ENCODE peak calls at places on chromosomes 12 and 14, in four cellular contexts. R is hepatocyte, M is lower lobe of right lung, C is dorsolateral prefrontal cortex. Q is an unnamed sample.

GRCh38 chr12:15858348-15858747 is 23.8 kb upstream of the STRAP start:
- DNase-seq in R (no peak), M (no peak), C (no peak), Q (no peak)

GRCh38 chr12:24902521-24903304 is 46.2 kb downstream of the BCAT1 start:
- DNase-seq in R (peak; percentile 28), M (peak; percentile 63), C (peak; percentile 45), Q (no peak)

GRCh38 chr12:46983393-46983793 is 96.0 kb upstream of the PCED1B start:
- DNase-seq in C (no peak), M (no peak), R (no peak), Q (no peak)

GRCh38 chr14:68977741-68978549 is 1.2 kb downstream of the ACTN1 start:
- DNase-seq in C (no peak), R (peak; percentile 75), M (peak; percentile 81), Q (peak; percentile 86)

GRCh38 chr14:37436519-37436918 is 158.5 kb downstream of the FOXA1 start:
- DNase-seq in M (no peak), R (no peak), C (no peak), Q (no peak)

GRCh38 chr12:93813972-93814821 is 137.0 kb downstream of the CRADD start:
- DNase-seq in C (peak; percentile 64), M (peak; percentile 74), R (peak; percentile 74), Q (peak; percentile 98)

GRCh38 chr12:10364839-10365681 is 24.8 kb downstream of the KLRK1 start:
- DNase-seq in C (peak; percentile 54), M (peak; percentile 52), R (peak; percentile 89), Q (peak; percentile 86)

GRCh38 chr12:130920711-130921381 is 32.9 kb upstream of the ADGRD1 start:
- DNase-seq in M (peak; percentile 88), R (peak; percentile 59), C (no peak), Q (peak; percentile 69)

GRCh38 chr12:24937553-24938244 is 11.2 kb downstream of the BCAT1 start:
- DNase-seq in R (no peak), M (no peak), C (no peak), Q (no peak)

GRCh38 chr12:62873116-62873825 is 61.7 kb downstream of the PPM1H start:
- DNase-seq in M (no peak), C (no peak), R (peak; percentile 41), Q (no peak)

GRCh38 chr12:91210577-91210976 is 28.0 kb upstream of the DCN start:
- DNase-seq in R (no peak), C (no peak), M (no peak), Q (no peak)

GRCh38 chr14:85342858-85343607 is 186.9 kb upstream of the FLRT2 start:
- DNase-seq in M (no peak), R (no peak), C (no peak), Q (peak; percentile 12)

GRCh38 chr14:45298427-45299117 is 45.6 kb upstream of the MIS18BP1 start:
- DNase-seq in R (no peak), C (no peak), M (no peak), Q (no peak)

GRCh38 chr14:66444271-66444987 is 41.7 kb upstream of the CCDC196 start:
- DNase-seq in M (no peak), R (no peak), C (no peak), Q (peak; percentile 7)

GRCh38 chr14:64727551-64728071 is 23.4 kb downstream of the PLEKHG3 start:
- DNase-seq in R (no peak), C (no peak), M (no peak), Q (no peak)

GRCh38 chr12:124620606-124621295 is 53.3 kb upstream of the NCOR2 start:
- DNase-seq in M (no peak), R (no peak), C (no peak), Q (peak; percentile 56)

DNA sequence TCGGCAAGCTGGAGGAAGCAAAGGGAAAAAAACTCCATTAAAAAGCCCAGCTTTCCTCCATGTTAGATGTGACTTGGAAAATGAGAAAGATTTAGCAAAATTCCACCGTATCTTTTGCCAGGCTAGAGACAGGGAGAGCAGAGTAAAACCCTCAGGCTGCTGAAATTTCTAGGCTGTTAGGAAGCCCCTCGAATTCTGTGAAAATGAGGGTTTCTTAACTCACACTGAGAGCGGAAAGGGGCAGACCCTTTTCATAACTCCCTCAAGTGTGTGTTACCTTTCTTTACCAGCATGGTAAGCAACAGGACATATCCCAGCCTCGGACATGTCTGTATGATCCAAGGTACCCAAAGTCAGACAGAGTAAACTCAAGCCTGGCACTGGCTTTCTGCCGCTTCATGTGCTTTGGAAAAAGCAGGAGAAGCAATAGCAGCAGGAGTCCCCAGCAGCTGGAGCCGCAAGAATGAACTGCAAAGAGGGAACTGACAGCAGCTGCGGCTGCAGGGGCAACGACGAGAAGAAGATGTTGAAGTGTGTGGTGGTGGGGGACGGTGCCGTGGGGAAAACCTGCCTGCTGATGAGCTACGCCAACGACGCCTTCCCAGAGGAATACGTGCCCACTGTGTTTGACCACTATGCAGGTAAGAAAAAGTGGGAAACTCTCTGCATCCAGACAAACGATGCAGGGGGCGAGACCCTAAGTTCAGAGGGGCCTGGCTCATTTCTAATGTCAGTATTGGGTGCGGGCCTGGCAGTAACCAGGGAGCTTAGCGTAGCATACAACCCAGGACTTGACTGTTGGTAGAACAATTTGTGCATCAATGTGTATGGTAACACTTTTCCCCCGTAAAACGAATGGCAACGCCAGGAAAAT is at the start of gene RHOJ:
- DNase-seq in C (peak; percentile 41), M (no peak), R (peak; percentile 41), Q (peak; percentile 46)
- H3K4me3 ChIP-seq in C (peak within 1 kb of the TSS; percentile 67), M (peak within 1 kb of the TSS; percentile 53), R (peak within 1 kb of the TSS; percentile 1), Q (peak within 1 kb of the TSS; percentile 75)

DNA sequence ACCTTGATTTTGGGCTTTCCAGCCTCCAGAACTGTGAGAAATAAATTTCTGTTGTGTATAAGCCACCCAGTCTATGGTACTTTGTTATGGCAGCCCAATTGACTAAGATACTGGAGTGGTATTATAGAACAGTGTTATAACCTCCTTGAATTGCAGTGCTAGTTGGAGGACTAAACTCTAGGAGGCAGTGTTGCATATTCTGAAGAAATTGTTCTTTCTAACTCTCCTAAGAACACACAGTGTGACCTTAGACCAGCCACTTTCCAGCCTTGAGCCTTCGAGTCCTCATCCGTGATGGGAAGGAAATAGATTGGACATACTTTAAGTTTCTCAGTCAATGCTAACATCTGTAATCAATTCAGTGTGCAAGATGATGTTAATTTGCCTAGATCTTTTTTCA is 22.4 kb upstream of the LRRC10 start:
- DNase-seq in R (no peak), M (no peak), C (no peak), Q (no peak)
- TF ChIP-seq CTCF in R (peak; percentile 12), M (no peak), C (no peak), Q (peak; percentile 17)

GRCh38 chr12:49961111-49961922 is at the start of gene AQP5:
- DNase-seq in M (no peak), R (no peak), C (no peak), Q (no peak)
- H3K4me3 ChIP-seq in M (peak within 1 kb of the TSS; percentile 39), R (no peak within 1 kb of the TSS), C (peak within 1 kb of the TSS; percentile 49), Q (peak within 1 kb of the TSS; percentile 19)

DNA sequence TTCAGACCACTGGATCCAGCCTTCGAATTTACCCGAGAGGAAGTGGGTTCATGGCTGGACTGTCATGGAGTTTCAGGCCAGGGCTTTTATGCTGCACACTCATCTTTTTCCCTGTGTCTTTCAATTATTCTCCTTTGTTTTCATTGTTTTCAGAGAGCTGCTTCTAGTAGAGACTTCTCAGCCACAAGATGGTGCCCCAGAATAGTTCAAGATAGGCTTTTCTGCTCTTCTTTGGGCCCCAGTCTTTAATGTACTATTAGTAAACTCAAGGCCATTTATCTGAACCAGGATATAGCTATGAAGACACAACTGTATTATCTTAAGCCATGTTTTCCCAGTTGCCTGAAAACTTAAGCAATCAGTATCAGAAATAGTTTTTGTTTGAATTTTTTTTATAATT is 30.4 kb upstream of the PSMA6 start:
- DNase-seq in R (peak; percentile 5), C (no peak), M (no peak), Q (peak; percentile 55)
- TF ChIP-seq CTCF in R (peak; percentile 39), C (peak; percentile 53), M (peak; percentile 19), Q (peak; percentile 24)

GRCh38 chr12:53325539-53326061 is 4.2 kb upstream of the AAAS start:
- DNase-seq in C (peak; percentile 87), M (peak; percentile 65), R (no peak), Q (no peak)

GRCh38 chr12:53324113-53324778 is 2.8 kb upstream of the AAAS start:
- DNase-seq in R (no peak), M (peak; percentile 58), C (no peak), Q (no peak)

GRCh38 chr12:53326460-53327185 is 5.2 kb upstream of the AAAS start:
- DNase-seq in M (no peak), R (no peak), C (no peak), Q (no peak)

GRCh38 chr12:53327435-53328042 is 6.1 kb upstream of the AAAS start:
- DNase-seq in M (no peak), R (no peak), C (no peak), Q (peak; percentile 45)

DNA sequence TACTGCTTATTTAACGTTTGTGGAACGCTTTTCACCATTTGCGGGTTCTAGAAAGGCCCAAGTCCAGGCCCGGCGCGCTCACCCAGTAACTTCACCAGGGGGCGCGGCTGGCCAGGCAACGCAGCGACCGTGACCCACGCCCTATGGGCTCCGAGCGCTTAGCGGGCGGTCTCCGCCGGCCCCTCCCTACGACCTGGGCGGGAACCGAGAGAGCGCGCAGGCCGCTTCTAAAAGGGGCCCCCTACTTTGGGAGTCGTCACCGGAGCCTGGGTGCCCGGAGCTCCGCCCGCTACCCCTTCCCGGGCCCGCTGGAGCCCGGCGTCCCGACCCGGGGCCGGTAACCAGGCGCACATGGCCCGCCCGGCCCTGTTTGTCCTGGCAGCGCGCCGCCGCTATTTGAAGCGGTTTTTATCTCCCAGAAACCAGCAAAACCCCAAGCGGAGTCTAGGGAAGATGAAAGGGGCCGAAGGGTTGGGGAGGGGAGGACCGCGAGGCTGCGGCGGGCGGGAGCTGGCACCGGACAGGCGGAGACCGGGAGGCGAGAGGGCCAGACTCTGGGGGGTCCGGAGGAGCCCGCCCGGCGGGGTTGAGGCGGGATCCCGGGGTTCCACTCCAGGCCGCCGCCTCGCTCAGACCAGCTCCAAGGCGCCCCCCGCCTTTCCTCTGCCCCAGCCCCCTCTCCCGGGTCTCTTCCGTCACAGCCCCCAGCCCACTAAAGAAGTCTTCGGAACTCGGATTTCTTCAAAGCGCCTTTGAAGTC is 3.5 kb upstream of the AAAS start:
- DNase-seq in R (peak; percentile 95), M (peak; percentile 95), C (peak; percentile 90), Q (peak; percentile 93)
- H3K4me3 ChIP-seq in R (peak overlapping the region; percentile 57), M (peak overlapping the region; percentile 79), C (peak overlapping the region; percentile 67), Q (peak overlapping the region; percentile 64)

DNA sequence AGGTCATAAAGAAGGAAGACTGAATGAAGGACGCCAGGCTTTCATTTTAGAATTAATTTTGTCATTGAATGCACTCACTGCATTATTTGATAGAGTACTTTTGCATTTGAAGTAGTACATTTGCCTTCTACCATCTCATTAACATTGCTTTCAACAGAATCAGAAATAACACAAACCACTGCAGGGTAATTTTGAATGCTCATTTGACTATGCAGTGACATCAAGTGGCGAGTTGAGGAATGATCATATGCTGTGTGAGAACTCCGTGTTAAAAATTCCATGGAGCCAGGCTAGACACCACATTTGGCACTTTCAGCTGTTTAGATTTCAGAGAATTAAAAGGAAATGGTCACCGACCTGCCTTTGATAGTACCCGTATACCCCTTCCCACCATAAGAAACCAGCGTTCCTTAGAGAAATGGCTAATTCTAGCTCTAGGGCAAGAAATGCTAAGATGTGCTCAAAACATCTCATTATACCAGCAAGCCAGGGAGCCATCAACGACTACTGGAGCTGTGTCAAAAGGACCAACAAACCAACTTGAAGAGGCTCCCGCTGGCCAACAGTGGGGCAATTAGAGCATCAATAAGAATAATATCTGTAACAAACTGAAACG is 16.5 kb downstream of the HEBP1 start:
- DNase-seq in C (no peak), M (no peak), R (peak; percentile 58), Q (peak; percentile 84)
- TF ChIP-seq CTCF in C (peak; percentile 91), M (peak; percentile 57), R (peak; percentile 68), Q (peak; percentile 77)

GRCh38 chr12:120229071-120229582 is 28.2 kb upstream of the RPLP0 start:
- DNase-seq in R (peak; percentile 93), M (no peak), C (no peak), Q (no peak)
- H3K4me3 ChIP-seq in R (no peak overlapping the region), M (peak overlapping the region; percentile 33), C (no peak overlapping the region), Q (no peak overlapping the region)